ENCODE peak calls at places on chromosome 18, in seven cellular contexts. C, E, F, T, G, A and Z are unnamed samples.

GRCh38 chr18:48757906-48758305 is 192.9 kb downstream of the SMAD7 start:
- DNase-seq in C (no peak), E (no peak), T (no peak), A (no peak), G (no peak), F (no peak), Z (no peak)

GRCh38 chr18:54119524-54120019 is 104.9 kb downstream of the MBD2 start:
- DNase-seq in T (peak; percentile 28), F (peak; percentile 68), A (no peak), E (no peak), C (peak; percentile 27), G (no peak), Z (no peak)

GRCh38 chr18:75896865-75897264 is 469.4 kb upstream of the SMIM21 start:
- DNase-seq in F (peak; percentile 40), A (no peak), T (no peak), C (peak; percentile 48), E (no peak), G (no peak), Z (no peak)

GRCh38 chr18:74453011-74453571 is 4.0 kb downstream of the DIPK1C start:
- DNase-seq in C (no peak), E (no peak), T (no peak), F (no peak), A (no peak), G (peak; percentile 45), Z (no peak)

GRCh38 chr18:48850891-48851302 is 99.9 kb downstream of the SMAD7 start:
- DNase-seq in A (no peak), G (no peak), E (no peak), F (peak; percentile 28), T (no peak), C (no peak), Z (no peak)

GRCh38 chr18:56315363-56315762 is 323.0 kb downstream of the TXNL1 start:
- DNase-seq in T (no peak), A (no peak), G (no peak), F (no peak), E (no peak), C (no peak), Z (no peak)

GRCh38 chr18:75854174-75854573 is 426.7 kb upstream of the SMIM21 start:
- DNase-seq in T (no peak), C (peak; percentile 56), G (no peak), A (no peak), E (peak; percentile 10), F (no peak), Z (no peak)

GRCh38 chr18:49654347-49654746 is 92.5 kb downstream of the LIPG start:
- DNase-seq in G (no peak), A (no peak), C (no peak), T (no peak), E (no peak), F (no peak), Z (no peak)

GRCh38 chr18:2612996-2613395 is 41.6 kb downstream of the NDC80 start:
- DNase-seq in C (no peak), E (no peak), G (no peak), F (no peak), T (no peak), A (no peak), Z (no peak)

GRCh38 chr18:5895300-5895885 is at the start of gene TMEM200C:
- DNase-seq in A (peak; percentile 18), C (no peak), G (peak; percentile 78), F (peak; percentile 83), T (no peak), E (no peak), Z (no peak)

GRCh38 chr18:1094408-1094807 is 189.7 kb downstream of the ADCYAP1 start:
- DNase-seq in G (no peak), F (no peak), E (no peak), T (no peak), C (no peak), A (no peak), Z (no peak)

GRCh38 chr18:30889582-30890301 is 152.8 kb downstream of the DSC3 start:
- DNase-seq in C (peak; percentile 29), G (no peak), A (no peak), E (no peak), F (peak; percentile 31), T (no peak), Z (no peak)

GRCh38 chr18:44508474-44508873 is 172.2 kb upstream of the SETBP1 start:
- DNase-seq in C (no peak), G (no peak), A (no peak), E (no peak), F (no peak), T (no peak), Z (no peak)

GRCh38 chr18:31217455-31217854 is 54.8 kb upstream of the DSC1 start:
- DNase-seq in E (no peak), A (no peak), C (no peak), F (no peak), T (no peak), G (no peak), Z (no peak)

GRCh38 chr18:46174317-46175039 is 70.3 kb downstream of the HAUS1 start:
- DNase-seq in F (peak; percentile 80), G (peak; percentile 73), C (peak; percentile 68), E (peak; percentile 69), A (peak; percentile 29), T (peak; percentile 33), Z (peak; percentile 79)

GRCh38 chr18:75057169-75057789 is 151.7 kb downstream of the PTGR3 start:
- DNase-seq in T (no peak), A (no peak), E (no peak), F (no peak), G (no peak), C (no peak), Z (no peak)

GRCh38 chr18:12376718-12377555 is at the start of gene AFG3L2:
- DNase-seq in A (peak; percentile 100), C (peak; percentile 96), E (peak; percentile 100), F (peak; percentile 99), T (peak; percentile 100), G (peak; percentile 100), Z (peak; percentile 100)

GRCh38 chr18:2111456-2111855 is 459.8 kb downstream of the METTL4 start:
- DNase-seq in G (no peak), E (no peak), A (no peak), C (no peak), T (no peak), F (no peak), Z (no peak)

GRCh38 chr18:3983351-3983969 is 471.6 kb downstream of the DLGAP1 start:
- DNase-seq in E (no peak), G (no peak), T (no peak), A (no peak), C (no peak), F (no peak), Z (no peak)

GRCh38 chr18:47397671-47398319 is 146.3 kb upstream of the SKOR2 start:
- DNase-seq in E (peak; percentile 19), C (peak; percentile 58), A (no peak), F (no peak), T (peak; percentile 46), G (no peak), Z (no peak)

GRCh38 chr18:8469793-8470192 is 139.4 kb upstream of the RAB12 start:
- DNase-seq in T (no peak), E (no peak), C (no peak), A (no peak), G (no peak), F (no peak), Z (no peak)

GRCh38 chr18:24876266-24876665 is 415.8 kb downstream of the HRH4 start:
- DNase-seq in A (no peak), C (no peak), T (no peak), F (no peak), G (no peak), E (no peak), Z (no peak)

GRCh38 chr18:42155024-42155423 is 200.0 kb downstream of the PIK3C3 start:
- DNase-seq in C (no peak), T (no peak), A (no peak), G (no peak), E (no peak), F (peak; percentile 77), Z (no peak)

GRCh38 chr18:61308795-61309393 is 24.3 kb upstream of the CDH20 start:
- DNase-seq in A (no peak), C (no peak), E (no peak), T (no peak), G (no peak), F (no peak), Z (no peak)

GRCh38 chr18:69684789-69685188 is 262.9 kb downstream of the CD226 start:
- DNase-seq in E (no peak), T (no peak), A (no peak), G (no peak), F (no peak), C (no peak), Z (no peak)

GRCh38 chr18:34115409-34116081 is 109.2 kb downstream of the NOL4 start:
- DNase-seq in T (no peak), C (no peak), G (no peak), E (no peak), A (no peak), F (no peak), Z (no peak)

GRCh38 chr18:44840053-44840826 is 159.6 kb downstream of the SETBP1 start:
- DNase-seq in G (no peak), T (no peak), C (no peak), A (no peak), E (no peak), F (no peak), Z (no peak)